ENCODE peak calls at places on chromosomes 16 and 17, in five cellular contexts. K is osteoblast, N is fibroblast of pulmonary artery, P is ascending aorta, E is activated B cell treated with CpG ODN at 0.5 μM for 24 hours. I is an unnamed sample.

GRCh38 chr17:4607773-4608187 is 23.5 kb downstream of the SMTNL2 start:
- DNase-seq in K (peak; percentile 92), N (peak; percentile 71), P (no peak), E (no peak), I (no peak)

GRCh38 chr16:53511403-53512280 is 8.6 kb upstream of the AKTIP start:
- DNase-seq in K (no peak), N (no peak), P (peak; percentile 63), E (no peak), I (no peak)

GRCh38 chr17:74704536-74704935 is 8.2 kb downstream of the CD300LF start:
- DNase-seq in K (no peak), N (no peak), P (no peak), E (no peak), I (no peak)

GRCh38 chr16:23512168-23512695 is 1.9 kb upstream of the GGA2 start:
- DNase-seq in K (no peak), N (no peak), P (no peak), E (no peak), I (no peak)

GRCh38 chr17:76054112-76054476 is 18.2 kb downstream of the SRP68 start:
- DNase-seq in K (peak; percentile 89), N (peak; percentile 19), P (no peak), E (no peak), I (no peak)

GRCh38 chr17:6494239-6494941 is 50.1 kb downstream of the PIMREG start:
- DNase-seq in K (no peak), N (no peak), P (no peak), E (no peak), I (no peak)

GRCh38 chr16:20300312-20301097 is 26.8 kb downstream of the GP2 start:
- DNase-seq in K (peak; percentile 81), N (peak; percentile 62), P (no peak), E (no peak), I (no peak)

GRCh38 chr17:1368588-1368987 is 31.4 kb downstream of the YWHAE start:
- DNase-seq in K (no peak), N (no peak), P (no peak), E (no peak), I (no peak)

GRCh38 chr17:29577778-29578211 is 9.3 kb downstream of the TP53I13 start:
- DNase-seq in K (peak; percentile 98), N (peak; percentile 48), P (peak; percentile 72), E (no peak), I (no peak)

GRCh38 chr17:40025991-40026815 is 11.0 kb downstream of the CSF3 start:
- DNase-seq in K (no peak), N (peak; percentile 35), P (no peak), E (no peak), I (no peak)

GRCh38 chr16:79639576-79640311 is 39.2 kb upstream of the MAF start:
- DNase-seq in K (no peak), N (no peak), P (no peak), E (no peak), I (no peak)

GRCh38 chr17:82316651-82317393 is 586 bp downstream of the CD7 start:
- DNase-seq in K (no peak), N (no peak), P (no peak), E (no peak), I (no peak)

GRCh38 chr16:29664133-29664912 is 1.3 kb downstream of the SPN start:
- DNase-seq in K (peak; percentile 49), N (no peak), P (no peak), E (no peak), I (peak; percentile 47)

GRCh38 chr16:48609453-48610023 is 442 bp downstream of the N4BP1 start:
- DNase-seq in K (peak; percentile 97), N (peak; percentile 60), P (peak; percentile 67), E (no peak), I (no peak)

GRCh38 chr16:83187404-83187803 is 560.6 kb downstream of the CDH13 start:
- DNase-seq in K (peak; percentile 89), N (peak; percentile 71), P (no peak), E (no peak), I (no peak)

GRCh38 chr16:28291651-28292626 is at the start of gene SBK1:
- DNase-seq in K (peak; percentile 98), N (peak; percentile 47), P (peak; percentile 73), E (peak; percentile 87), I (peak; percentile 88)

GRCh38 chr17:9509236-9509813 is 66.3 kb downstream of the STX8 start:
- DNase-seq in K (no peak), N (no peak), P (no peak), E (no peak), I (no peak)

GRCh38 chr16:66516808-66517585 is 32.9 kb downstream of the TK2 start:
- DNase-seq in K (peak; percentile 97), N (peak; percentile 99), P (peak; percentile 99), E (peak; percentile 72), I (peak; percentile 75)

GRCh38 chr16:22141746-22142145 is 20.6 kb upstream of the SDR42E2 start:
- DNase-seq in K (peak; percentile 81), N (peak; percentile 15), P (no peak), E (no peak), I (no peak)

GRCh38 chr17:55661963-55662834 is 60.5 kb downstream of the TMEM100 start:
- DNase-seq in K (no peak), N (no peak), P (no peak), E (no peak), I (no peak)

GRCh38 chr16:86775401-86775985 is 197.1 kb downstream of the FOXL1 start:
- DNase-seq in K (no peak), N (no peak), P (no peak), E (no peak), I (no peak)

GRCh38 chr16:7408700-7409340 is 76.2 kb downstream of the RBFOX1 start:
- DNase-seq in K (no peak), N (no peak), P (no peak), E (no peak), I (no peak)

GRCh38 chr16:7400117-7400890 is 67.7 kb downstream of the RBFOX1 start:
- DNase-seq in K (no peak), N (no peak), P (no peak), E (no peak), I (no peak)

GRCh38 chr16:7404217-7404616 is 71.6 kb downstream of the RBFOX1 start:
- DNase-seq in K (no peak), N (no peak), P (no peak), E (no peak), I (no peak)

GRCh38 chr16:7399296-7399695 is 66.7 kb downstream of the RBFOX1 start:
- DNase-seq in K (no peak), N (no peak), P (no peak), E (no peak), I (no peak)

GRCh38 chr16:7405166-7405565 is 72.5 kb downstream of the RBFOX1 start:
- DNase-seq in K (no peak), N (no peak), P (no peak), E (no peak), I (no peak)
- TF ChIP-seq CTCF in K (no peak), N (no peak), P (no peak), E (no peak), I (no peak)

DNA sequence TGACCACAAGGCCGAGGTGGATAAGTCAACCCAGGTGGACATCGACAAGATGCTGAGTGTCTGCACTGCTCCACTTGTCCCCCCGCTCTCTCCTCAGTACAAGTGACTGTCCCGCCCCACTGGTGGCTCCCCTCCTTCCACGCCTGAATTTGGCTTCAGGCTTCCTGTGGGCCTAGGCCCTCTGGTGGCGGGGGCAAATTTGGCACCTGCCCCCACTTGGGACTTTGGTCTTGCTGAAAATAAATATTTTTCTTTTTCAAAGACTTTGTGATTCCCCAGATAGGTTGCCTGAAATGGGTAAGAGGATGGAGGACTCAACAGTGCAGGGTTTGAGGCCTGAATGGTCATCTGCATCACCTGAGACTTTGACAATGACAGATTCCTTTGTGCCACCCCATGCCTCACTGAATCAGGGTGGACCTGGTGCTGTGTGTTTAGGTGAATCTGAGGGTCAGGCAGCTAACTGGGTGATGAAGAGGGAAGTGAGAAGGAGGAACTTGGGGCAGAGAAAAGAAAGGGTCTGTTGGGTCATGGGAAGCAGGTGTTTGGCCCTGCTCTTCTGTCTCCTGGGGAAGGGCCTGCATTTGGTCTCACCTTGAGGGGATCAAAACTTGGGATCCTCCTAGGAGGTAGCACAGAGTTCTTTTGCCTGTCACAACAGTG is 2.0 kb downstream of the C16orf86 start:
- DNase-seq in K (peak; percentile 69), N (no peak), P (no peak), E (no peak), I (no peak)
- TF ChIP-seq CTCF in K (no peak), N (peak; percentile 8), P (no peak), E (no peak), I (no peak)

GRCh38 chr16:80913397-80913796 is 93.3 kb downstream of the CMC2 start:
- DNase-seq in K (no peak), N (no peak), P (no peak), E (no peak), I (no peak)

GRCh38 chr16:80909720-80910119 is 97.0 kb downstream of the CMC2 start:
- DNase-seq in K (no peak), N (no peak), P (no peak), E (no peak), I (no peak)

GRCh38 chr16:80912651-80913050 is 94.0 kb downstream of the CMC2 start:
- DNase-seq in K (no peak), N (no peak), P (no peak), E (no peak), I (no peak)

GRCh38 chr16:80914379-80915078 is 92.2 kb downstream of the CMC2 start:
- DNase-seq in K (no peak), N (no peak), P (no peak), E (no peak), I (no peak)

GRCh38 chr16:80910434-80910833 is 96.3 kb downstream of the CMC2 start:
- DNase-seq in K (no peak), N (no peak), P (no peak), E (no peak), I (no peak)
- TF ChIP-seq CTCF in K (no peak), N (no peak), P (no peak), E (no peak), I (no peak)

GRCh38 chr17:32348483-32348800 is 1.5 kb upstream of the ZNF207 start:
- DNase-seq in K (no peak), N (no peak), P (no peak), E (no peak), I (no peak)

GRCh38 chr17:32345953-32346600 is 3.9 kb upstream of the ZNF207 start:
- DNase-seq in K (no peak), N (no peak), P (no peak), E (no peak), I (no peak)

GRCh38 chr17:32341857-32342602 is at the start of gene C17orf75:
- DNase-seq in K (peak; percentile 94), N (peak; percentile 81), P (peak; percentile 82), E (peak; percentile 72), I (peak; percentile 68)

GRCh38 chr17:32341141-32341856 is 674 bp downstream of the C17orf75 start:
- DNase-seq in K (no peak), N (no peak), P (no peak), E (no peak), I (no peak)

DNA sequence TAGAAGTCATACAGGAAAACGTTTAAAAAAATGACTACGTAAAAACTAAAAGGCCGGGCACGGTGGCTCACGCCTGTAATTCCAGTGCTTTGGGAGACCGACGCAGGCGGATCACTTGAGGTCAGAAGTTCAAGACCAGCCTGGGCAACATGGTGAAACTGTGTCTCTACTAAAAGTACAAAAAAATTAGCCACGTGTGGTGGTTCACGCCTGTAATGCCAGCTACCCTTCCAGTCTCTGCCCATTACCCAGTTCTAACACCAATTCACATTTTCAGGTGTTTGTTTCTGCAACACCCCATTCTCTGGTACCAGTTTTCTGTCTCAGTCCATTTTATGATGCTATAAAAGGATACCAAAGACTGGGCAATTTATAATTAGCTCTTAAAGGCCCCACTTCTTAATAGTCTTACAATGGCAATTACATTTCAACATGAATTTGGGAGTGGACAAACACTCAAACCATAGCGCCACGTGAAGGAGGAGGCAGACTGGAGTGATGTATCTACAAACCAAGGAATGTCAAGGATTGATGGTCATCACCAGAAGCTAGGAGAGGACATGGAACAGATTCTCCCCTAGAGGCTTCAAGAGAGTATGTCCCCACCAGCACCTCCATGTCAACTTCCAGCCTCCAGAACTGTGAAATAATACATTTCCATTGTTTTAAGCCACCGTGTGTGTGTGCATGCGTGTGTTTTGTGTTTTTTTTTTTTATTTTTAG is 791 bp upstream of the C17orf75 start:
- DNase-seq in K (no peak), N (no peak), P (no peak), E (no peak), I (no peak)
- TF ChIP-seq CTCF in K (no peak), N (no peak), P (no peak), E (no peak), I (no peak)